ENCODE peak calls at places on chromosomes 2 and 18, in four cellular contexts. V is kidney tubule cell; B is hepatocyte; X is activated T-cell treated with anti-CD3 and anti-CD28 coated beads, Interleukin-2, amount 50 U/mL, for 72 hours. D is an unnamed sample.

GRCh38 chr18:23257686-23258565 is 122.6 kb downstream of the CABLES1 start:
- DNase-seq in V (peak), B (no peak), X (no peak), D (peak)

GRCh38 chr2:24404582-24404981 is 44.2 kb upstream of the ITSN2 start:
- DNase-seq in X (no peak), V (no peak), B (no peak), D (peak)

GRCh38 chr2:66699481-66700180 is 264.7 kb downstream of the MEIS1 start:
- DNase-seq in B (no peak), V (no peak), X (no peak), D (no peak)

GRCh38 chr2:11481789-11482472 is 16.0 kb upstream of the E2F6 start:
- DNase-seq in X (no peak), B (no peak), V (no peak), D (no peak)

GRCh38 chr2:239588451-239589269 is 187.8 kb upstream of the HDAC4 start:
- DNase-seq in V (no peak), B (no peak), X (no peak), D (no peak)

GRCh38 chr2:30741576-30741975 is 65.7 kb downstream of the CAPN13 start:
- DNase-seq in V (no peak), B (no peak), X (no peak), D (no peak)

GRCh38 chr2:134727385-134727784 is 8.6 kb upstream of the TMEM163 start:
- DNase-seq in B (peak), X (no peak), V (peak), D (peak)

GRCh38 chr18:44320619-44321460 is 359.8 kb upstream of the SETBP1 start:
- DNase-seq in B (no peak), X (no peak), V (no peak), D (no peak)

GRCh38 chr2:105373895-105374401 is 24.9 kb downstream of the FHL2 start:
- DNase-seq in B (no peak), V (no peak), X (peak), D (no peak)

GRCh38 chr2:240784629-240785423 is 35.2 kb downstream of the KIF1A start:
- DNase-seq in B (no peak), X (no peak), V (no peak), D (no peak)

GRCh38 chr2:111676423-111676822 is 207.6 kb downstream of the ANAPC1 start:
- DNase-seq in X (no peak), V (no peak), B (no peak), D (peak)

GRCh38 chr2:171858397-171858958 is 35.6 kb downstream of the SLC25A12 start:
- DNase-seq in B (no peak), V (no peak), X (no peak), D (peak)

D was measured in iris pigment epithelial cell.